ENCODE peak calls at places on chromosomes 12 and 14, in nine cellular contexts. L, D, Q, J, B, V, F, U and G are unnamed samples.

GRCh38 chr12:52569726-52570125 is 3.9 kb downstream of the KRT74 start:
- DNase-seq in F (no peak), U (no peak), L (no peak), V (no peak), D (no peak), J (no peak), Q (no peak), B (no peak), G (no peak)

GRCh38 chr12:30026621-30027234 is 243.0 kb upstream of the TMTC1 start:
- DNase-seq in F (peak; percentile 18), B (peak; percentile 64), D (no peak), L (no peak), U (no peak), V (no peak), Q (peak; percentile 83), J (peak; percentile 17), G (no peak)

GRCh38 chr12:13350381-13350780 is 153.9 kb downstream of the EMP1 start:
- DNase-seq in U (no peak), B (no peak), Q (no peak), D (no peak), F (no peak), J (no peak), V (no peak), L (no peak), G (no peak)

GRCh38 chr12:104456417-104456949 is at the start of gene CHST11:
- DNase-seq in Q (peak; percentile 94), B (peak; percentile 96), U (peak; percentile 90), L (peak; percentile 60), J (peak; percentile 95), D (peak; percentile 92), F (peak; percentile 63), V (peak; percentile 74), G (peak; percentile 66)

GRCh38 chr12:66500841-66501240 is 178.0 kb downstream of the GRIP1 start:
- DNase-seq in F (no peak), J (no peak), L (no peak), B (no peak), U (no peak), Q (no peak), V (no peak), D (no peak), G (no peak)

GRCh38 chr12:13562915-13563742 is 366.6 kb downstream of the EMP1 start:
- DNase-seq in L (no peak), F (no peak), V (no peak), U (no peak), J (no peak), B (no peak), D (no peak), Q (no peak), G (no peak)

GRCh38 chr12:121355818-121356217 is 3.6 kb upstream of the ANAPC5 start:
- DNase-seq in V (no peak), F (no peak), Q (no peak), B (no peak), U (no peak), D (no peak), L (no peak), J (no peak), G (no peak)

GRCh38 chr12:33226671-33227070 is 212.9 kb downstream of the SYT10 start:
- DNase-seq in V (no peak), Q (no peak), U (no peak), J (no peak), F (no peak), B (no peak), D (no peak), L (no peak), G (no peak)

GRCh38 chr12:132423251-132424117 is 66.5 kb upstream of the FBRSL1 start:
- DNase-seq in J (peak; percentile 59), B (no peak), V (no peak), L (no peak), U (no peak), Q (no peak), F (no peak), D (no peak), G (no peak)

GRCh38 chr14:68627050-68627867 is 165.6 kb downstream of the ZFP36L1 start:
- DNase-seq in F (no peak), Q (peak; percentile 27), B (no peak), V (no peak), U (no peak), L (no peak), J (peak; percentile 44), D (no peak), G (no peak)

GRCh38 chr14:98966021-98966420 is 306.0 kb downstream of the BCL11B start:
- DNase-seq in U (no peak), F (no peak), Q (no peak), J (no peak), L (no peak), V (no peak), B (no peak), D (no peak), G (no peak)

GRCh38 chr12:89253483-89253882 is 98.8 kb downstream of the DUSP6 start:
- DNase-seq in B (no peak), L (no peak), F (no peak), U (no peak), Q (no peak), V (no peak), J (no peak), D (no peak), G (no peak)

GRCh38 chr12:30796508-30796780 is 41.7 kb upstream of the CAPRIN2 start:
- DNase-seq in U (peak; percentile 43), D (peak; percentile 66), L (no peak), F (peak; percentile 45), V (peak; percentile 61), Q (peak; percentile 81), B (peak; percentile 85), J (peak; percentile 53), G (no peak)

GRCh38 chr14:36768638-36769337 is 107.1 kb downstream of the PAX9 start:
- DNase-seq in B (no peak), Q (no peak), J (no peak), L (no peak), U (no peak), V (no peak), F (no peak), D (no peak), G (no peak)

GRCh38 chr12:122975790-122976647 is 975 bp downstream of the OGFOD2 start:
- DNase-seq in Q (no peak), L (no peak), V (no peak), F (no peak), B (peak; percentile 40), J (no peak), U (no peak), D (no peak), G (no peak)

GRCh38 chr12:112121780-112122565 is 3.4 kb upstream of the TRAFD1 start:
- DNase-seq in V (peak; percentile 55), Q (peak; percentile 72), L (no peak), F (peak; percentile 76), B (peak; percentile 30), D (no peak), J (peak; percentile 65), U (peak; percentile 84), G (no peak)

GRCh38 chr12:62919827-62920226 is 15.1 kb downstream of the PPM1H start:
- DNase-seq in V (no peak), D (no peak), Q (peak; percentile 59), J (peak; percentile 21), F (peak; percentile 51), B (no peak), U (no peak), L (no peak), G (no peak)

GRCh38 chr12:749871-750270 is 2.5 kb upstream of the WNK1 start:
- DNase-seq in U (no peak), B (no peak), Q (no peak), L (no peak), F (no peak), V (no peak), J (no peak), D (no peak), G (no peak)

GRCh38 chr14:67221248-67221981 is 19.8 kb upstream of the PALS1 start:
- DNase-seq in L (no peak), U (no peak), F (peak; percentile 8), D (no peak), B (no peak), Q (peak; percentile 79), V (no peak), J (peak; percentile 34), G (no peak)

GRCh38 chr12:29980304-29980703 is 196.6 kb upstream of the TMTC1 start:
- DNase-seq in V (no peak), B (no peak), J (no peak), U (no peak), F (no peak), L (no peak), Q (no peak), D (no peak), G (no peak)

GRCh38 chr14:100741956-100742355 is 15.3 kb downstream of the DLK1 start:
- DNase-seq in U (no peak), V (no peak), D (no peak), J (no peak), F (no peak), L (no peak), Q (peak; percentile 19), B (no peak), G (no peak)

GRCh38 chr12:6952860-6953416 is 1.8 kb downstream of the PTPN6 start:
- DNase-seq in Q (no peak), B (no peak), U (peak; percentile 35), D (no peak), L (no peak), F (no peak), J (no peak), V (no peak), G (no peak)

GRCh38 chr12:123004287-123004686 is 23.8 kb downstream of the ARL6IP4 start:
- DNase-seq in U (no peak), B (no peak), L (no peak), Q (no peak), F (no peak), D (no peak), V (no peak), J (no peak), G (no peak)

GRCh38 chr12:65895031-65895430 is 70.7 kb downstream of the HMGA2 start:
- DNase-seq in F (no peak), B (no peak), J (no peak), V (no peak), Q (no peak), U (no peak), L (no peak), D (no peak), G (no peak)

GRCh38 chr14:101126376-101127130 is 223.0 kb upstream of the RTL1 start:
- DNase-seq in F (no peak), L (no peak), B (no peak), Q (no peak), D (no peak), V (no peak), U (no peak), J (no peak), G (no peak)

GRCh38 chr12:46450279-46450748 is 77.7 kb upstream of the SLC38A2 start:
- DNase-seq in V (no peak), L (no peak), F (no peak), D (no peak), J (no peak), Q (no peak), B (peak; percentile 76), U (peak; percentile 81), G (no peak)

GRCh38 chr12:48004039-48004940 is at the start of gene COL2A1:
- DNase-seq in D (peak; percentile 96), F (no peak), B (peak; percentile 78), U (no peak), J (peak; percentile 48), L (no peak), Q (peak; percentile 12), V (no peak), G (no peak)

GRCh38 chr14:85248881-85249635 is 280.9 kb upstream of the FLRT2 start:
- DNase-seq in V (no peak), Q (no peak), U (no peak), D (no peak), B (peak; percentile 10), L (no peak), F (no peak), J (no peak), G (no peak)

GRCh38 chr12:96534339-96534738 is 45.0 kb downstream of the CFAP54 start:
- DNase-seq in D (no peak), L (no peak), U (no peak), J (no peak), V (no peak), Q (no peak), B (no peak), F (no peak), G (no peak)

GRCh38 chr14:67636361-67636919 is 16.7 kb downstream of the ARG2 start:
- DNase-seq in D (no peak), Q (peak; percentile 17), U (no peak), J (no peak), V (no peak), B (no peak), L (no peak), F (peak; percentile 49), G (no peak)

GRCh38 chr12:100643246-100643645 is 69.8 kb downstream of the GAS2L3 start:
- DNase-seq in U (no peak), B (no peak), J (no peak), L (no peak), F (no peak), V (no peak), Q (no peak), D (no peak), G (no peak)